ENCODE peak calls at places on chromosomes 16 and 17, in six cellular contexts. E is IMR-90, K is WERI-Rb-1, U is gastrocnemius medialis, R is mucosa of descending colon, P is kidney epithelial cell. X is an unnamed sample.

GRCh38 chr17:2064147-2064489 is 9.2 kb downstream of the HIC1 start:
- DNase-seq in R (no peak), P (no peak), E (no peak), U (no peak), K (no peak), X (no peak)

GRCh38 chr16:85680352-85680944 is 8.3 kb downstream of the GINS2 start:
- DNase-seq in P (no peak), E (no peak), K (no peak), U (no peak), R (no peak), X (no peak)

GRCh38 chr17:36629252-36629847 is 28.0 kb downstream of the MRM1 start:
- DNase-seq in K (peak), R (peak), E (peak), U (peak), P (peak), X (peak)

GRCh38 chr17:41928693-41929251 is 1.6 kb upstream of the ODAD4 start:
- DNase-seq in P (no peak), U (no peak), R (no peak), E (no peak), K (no peak), X (no peak)

GRCh38 chr17:35017021-35017420 is 36.7 kb downstream of the LIG3 start:
- DNase-seq in R (no peak), P (no peak), E (no peak), U (no peak), K (no peak), X (no peak)

GRCh38 chr17:66040402-66040801 is 151.5 kb downstream of the CEP112 start:
- DNase-seq in R (no peak), E (no peak), U (no peak), K (no peak), P (no peak), X (no peak)

GRCh38 chr17:5912927-5913565 is 157.1 kb upstream of the WSCD1 start:
- DNase-seq in P (no peak), U (no peak), E (no peak), R (no peak), K (no peak), X (no peak)

GRCh38 chr16:12398029-12398735 is 405.5 kb downstream of the CPPED1 start:
- DNase-seq in E (peak), R (no peak), P (no peak), K (no peak), U (no peak), X (no peak)

GRCh38 chr16:30570621-30571443 is 682 bp downstream of the ZNF688 start:
- DNase-seq in R (peak), U (no peak), E (peak), K (peak), P (no peak), X (peak)

GRCh38 chr16:67605641-67606040 is 39.3 kb upstream of the CARMIL2 start:
- DNase-seq in R (no peak), U (no peak), K (no peak), E (no peak), P (no peak), X (no peak)

GRCh38 chr17:49110504-49110903 is 22.1 kb upstream of the B4GALNT2 start:
- DNase-seq in R (no peak), U (no peak), E (peak), P (no peak), K (no peak), X (no peak)

GRCh38 chr17:72677714-72678390 is 414.6 kb downstream of the SLC39A11 start:
- DNase-seq in E (peak), R (no peak), P (peak), K (no peak), U (no peak), X (no peak)

GRCh38 chr17:18382441-18383078 is 5.0 kb downstream of the EVPLL start:
- DNase-seq in R (no peak), K (no peak), U (no peak), E (no peak), P (no peak), X (no peak)

GRCh38 chr16:54077412-54077821 is 209.2 kb downstream of the IRX3 start:
- DNase-seq in K (peak), R (no peak), E (peak), U (no peak), P (peak), X (no peak)

GRCh38 chr17:19996502-19996901 is 12.7 kb upstream of the SPECC1 start:
- DNase-seq in P (no peak), U (no peak), R (no peak), E (no peak), K (peak), X (no peak)

GRCh38 chr16:22727285-22728166 is 86.4 kb upstream of the HS3ST2 start:
- DNase-seq in U (no peak), K (no peak), P (no peak), E (no peak), R (no peak), X (no peak)

GRCh38 chr17:9729735-9730420 is 61.5 kb downstream of the DHRS7C start:
- DNase-seq in P (peak), R (no peak), K (no peak), E (peak), U (no peak), X (no peak)

GRCh38 chr17:37884516-37884915 is 39.7 kb upstream of the TBC1D3K start:
- DNase-seq in U (no peak), K (no peak), R (no peak), P (no peak), E (no peak), X (no peak)

GRCh38 chr17:59848778-59849177 is 44.0 kb downstream of the TUBD1 start:
- DNase-seq in R (peak), E (peak), U (peak), P (peak), K (no peak), X (no peak)

GRCh38 chr17:13395346-13395745 is 206.4 kb downstream of the HS3ST3A1 start:
- DNase-seq in E (no peak), K (no peak), U (no peak), R (no peak), P (no peak), X (no peak)

GRCh38 chr17:40425741-40426140 is 8.0 kb upstream of the TOP2A start:
- DNase-seq in P (no peak), K (no peak), E (no peak), R (no peak), U (no peak), X (no peak)

GRCh38 chr16:6193718-6194117 is 1096.1 kb upstream of the EEF2KMT start:
- DNase-seq in R (no peak), K (no peak), U (no peak), P (peak), E (no peak), X (no peak)

GRCh38 chr17:49146620-49147306 is 14.2 kb downstream of the B4GALNT2 start:
- DNase-seq in R (no peak), K (no peak), P (peak), U (no peak), E (peak), X (no peak)

GRCh38 chr16:52256310-52257078 is 290.4 kb downstream of the TOX3 start:
- DNase-seq in R (no peak), P (no peak), K (no peak), U (no peak), E (no peak), X (no peak)

GRCh38 chr17:79840204-79840988 is 1.2 kb upstream of the CBX4 start:
- DNase-seq in E (peak), U (peak), R (peak), P (no peak), K (peak), X (no peak)

GRCh38 chr17:46944931-46945330 is 22.0 kb downstream of the GOSR2 start:
- DNase-seq in K (no peak), E (no peak), R (no peak), U (no peak), P (no peak), X (no peak)

GRCh38 chr17:8855477-8856204 is 11.8 kb downstream of the PIK3R6 start:
- DNase-seq in K (no peak), E (no peak), P (no peak), U (no peak), R (no peak), X (no peak)

GRCh38 chr17:49708515-49709161 is 874 bp upstream of the SLC35B1 start:
- DNase-seq in E (no peak), U (no peak), P (no peak), K (no peak), R (no peak), X (no peak)

GRCh38 chr16:49780436-49780835 is 75.5 kb downstream of the ZNF423 start:
- DNase-seq in U (no peak), E (no peak), K (no peak), P (no peak), R (no peak), X (no peak)

GRCh38 chr16:17313085-17313611 is 157.6 kb downstream of the XYLT1 start:
- DNase-seq in U (no peak), K (no peak), P (no peak), E (peak), R (peak), X (peak)

GRCh38 chr16:48442379-48442778 is 57.2 kb upstream of the SIAH1 start:
- DNase-seq in K (no peak), E (no peak), U (no peak), R (no peak), P (no peak), X (no peak)

GRCh38 chr16:78099372-78100161 is at the start of gene WWOX:
- DNase-seq in K (peak), E (peak), U (peak), P (peak), R (peak), X (peak)

GRCh38 chr16:3068486-3068885 is 3.0 kb downstream of the IL32 start:
- DNase-seq in R (peak), E (no peak), K (no peak), U (no peak), P (no peak), X (no peak)

GRCh38 chr16:3067929-3068288 is 2.5 kb downstream of the IL32 start:
- DNase-seq in K (no peak), E (no peak), R (no peak), P (no peak), U (no peak), X (no peak)

GRCh38 chr16:3065069-3065741 is at the start of gene IL32:
- DNase-seq in P (peak), U (peak), E (peak), K (no peak), R (peak), X (no peak)

GRCh38 chr16:3065742-3066439 is 451 bp downstream of the IL32 start:
- DNase-seq in U (no peak), K (no peak), E (no peak), P (no peak), R (peak), X (no peak)

GRCh38 chr16:3066440-3066748 is 954 bp downstream of the IL32 start:
- DNase-seq in E (no peak), P (no peak), K (no peak), R (peak), U (no peak), X (no peak)
- TF ChIP-seq CTCF in E (no peak), P (no peak), K (no peak), R (no peak), U (no peak), X (no peak)

GRCh38 chr16:2161911-2162310 is 6.3 kb downstream of the TRAF7 start:
- DNase-seq in U (no peak), E (no peak), P (no peak), K (no peak), R (no peak), X (no peak)

GRCh38 chr16:2160915-2161551 is 5.5 kb downstream of the TRAF7 start:
- DNase-seq in R (no peak), E (peak), K (no peak), P (no peak), U (peak), X (peak)

GRCh38 chr16:2165861-2166260 is 10.3 kb downstream of the TRAF7 start:
- DNase-seq in P (no peak), U (no peak), R (no peak), E (no peak), K (no peak), X (no peak)

GRCh38 chr16:2162676-2163118 is 7.1 kb downstream of the TRAF7 start:
- DNase-seq in R (no peak), K (no peak), E (no peak), U (no peak), P (no peak), X (no peak)

GRCh38 chr16:2163211-2163881 is 7.8 kb downstream of the TRAF7 start:
- DNase-seq in R (peak), E (no peak), P (no peak), U (no peak), K (no peak), X (no peak)
- H3K4me3 ChIP-seq in R (no peak), E (no peak), P (no peak), U (no peak), K (no peak), X (no peak)

GRCh38 chr16:24045641-24046040 is 209.9 kb downstream of the PRKCB start:
- DNase-seq in E (no peak), R (no peak), K (peak), U (no peak), P (no peak), X (peak)
- TF ChIP-seq CTCF in E (no peak), R (no peak), K (peak), U (no peak), P (peak), X (peak)

DNA sequence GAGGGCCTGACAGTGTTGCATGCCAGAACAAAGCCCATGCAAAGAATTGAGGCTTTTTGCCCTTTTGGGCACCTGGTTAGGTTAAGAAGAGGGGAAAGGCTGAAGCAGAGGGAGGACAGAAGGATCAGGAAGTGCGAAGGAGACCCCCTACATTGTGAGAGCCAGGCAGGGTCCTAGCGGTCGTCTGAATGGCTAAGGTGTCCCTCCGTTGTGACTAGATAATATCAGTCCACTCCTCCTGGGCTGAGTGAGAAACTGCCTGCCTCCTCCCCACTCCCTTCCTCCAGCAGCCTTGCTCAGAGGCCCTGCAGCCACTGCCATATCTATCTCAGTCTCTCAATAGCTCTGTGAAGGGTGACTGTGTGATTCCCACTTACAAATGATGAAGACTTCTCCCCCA is 75.1 kb downstream of the WSB1 start:
- DNase-seq in P (no peak), R (no peak), U (no peak), E (no peak), K (no peak), X (no peak)
- H3K4me3 ChIP-seq in P (no peak), R (no peak), U (no peak), E (no peak), K (no peak), X (no peak)

DNA sequence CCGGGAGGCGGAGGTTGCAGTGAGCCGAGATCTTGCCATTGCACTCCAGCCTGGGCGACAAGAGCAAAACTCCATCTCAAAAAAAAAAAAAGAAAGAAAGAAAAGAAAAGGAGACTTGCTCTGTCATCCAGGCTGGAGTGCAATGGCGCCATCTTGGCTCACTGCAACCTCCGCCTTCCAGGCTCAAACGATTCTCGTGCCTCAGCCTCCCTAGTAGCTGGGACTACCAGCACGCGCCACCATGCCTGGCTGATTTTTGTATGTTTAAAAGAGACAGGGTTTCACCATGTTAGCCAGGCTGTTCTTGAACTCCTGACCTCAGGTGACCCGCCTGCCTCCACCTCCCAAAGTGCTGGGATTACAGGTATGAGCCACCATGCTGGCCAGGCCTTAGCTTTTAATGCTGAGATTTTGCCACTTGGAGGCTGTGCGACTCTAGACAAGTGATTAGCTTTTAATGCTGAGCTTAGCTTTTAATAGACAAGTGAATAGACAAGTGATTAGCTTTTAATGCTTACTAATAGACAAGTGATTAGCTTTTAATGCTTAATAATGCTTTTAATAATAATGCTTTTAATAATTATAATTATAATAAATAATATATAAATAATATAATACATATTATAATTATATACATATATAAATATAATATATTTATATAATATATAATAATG is 9.6 kb downstream of the LDAF1 start:
- DNase-seq in E (no peak), P (no peak), U (no peak), K (peak), R (no peak), X (no peak)
- TF ChIP-seq CTCF in E (no peak), P (no peak), U (no peak), K (peak), R (no peak), X (no peak)

DNA sequence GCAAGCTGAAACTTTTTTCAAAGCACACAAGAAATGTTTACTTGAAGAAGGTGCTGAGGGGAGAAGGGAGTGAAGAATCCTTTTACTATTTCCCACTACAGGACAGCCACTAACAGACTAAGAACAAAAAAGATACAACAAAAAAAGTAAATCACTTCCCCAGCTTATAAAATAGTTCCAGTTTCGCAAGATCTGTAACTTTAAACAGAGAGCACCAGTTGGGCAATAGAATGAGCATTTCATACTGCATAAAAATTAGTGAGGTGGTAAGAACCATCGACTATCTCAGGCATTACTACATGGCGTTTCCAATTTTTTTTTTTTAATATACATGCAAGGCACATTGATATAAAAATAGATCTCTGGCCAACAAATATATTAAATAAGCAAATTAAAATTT is 11.1 kb downstream of the CRYBA1 start:
- DNase-seq in U (no peak), K (no peak), P (no peak), R (no peak), E (peak), X (no peak)
- H3K4me3 ChIP-seq in U (no peak), K (no peak), P (no peak), R (no peak), E (no peak), X (no peak)

DNA sequence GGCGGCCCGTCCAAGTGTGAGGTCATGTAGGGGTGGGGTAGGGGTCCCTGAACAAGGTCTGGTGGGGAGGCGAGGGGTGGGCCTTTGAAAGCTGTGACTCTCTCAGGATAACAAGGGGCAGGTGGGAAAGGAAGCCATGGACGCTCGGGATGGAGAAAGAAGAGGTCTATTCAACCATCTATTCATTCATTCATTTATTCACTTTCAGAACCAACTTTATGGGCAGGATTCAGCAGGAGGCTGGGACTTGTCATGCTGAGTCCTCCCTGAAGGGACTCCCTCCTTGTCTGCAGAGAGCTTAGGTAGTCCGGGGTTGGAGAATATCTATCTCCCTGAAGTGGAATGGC is 8.6 kb upstream of the CD300A start:
- DNase-seq in U (no peak), R (no peak), E (no peak), P (no peak), K (no peak), X (no peak)
- TF ChIP-seq CTCF in U (no peak), R (no peak), E (no peak), P (no peak), K (no peak), X (no peak)

DNA sequence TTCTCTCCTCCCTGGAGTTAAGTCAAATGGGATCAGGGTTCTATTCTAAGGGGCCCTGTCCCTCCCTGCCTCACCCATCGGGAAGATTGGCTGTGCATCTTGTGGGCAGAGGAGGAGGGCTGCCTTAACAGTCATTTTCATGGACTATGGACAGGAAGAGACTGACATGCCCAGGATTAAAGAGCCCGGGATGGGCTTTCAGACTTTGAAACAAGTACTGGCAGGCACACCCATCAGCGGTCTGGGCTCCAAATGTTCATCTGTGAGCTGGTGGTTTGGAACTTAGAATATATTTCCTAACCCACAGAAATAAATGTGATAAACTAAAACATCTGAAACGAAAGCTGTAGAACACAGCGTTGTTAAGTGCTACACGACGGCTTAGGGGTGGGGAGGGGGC is 6.5 kb downstream of the SLC6A4 start:
- DNase-seq in K (no peak), R (no peak), E (no peak), P (no peak), U (no peak), X (no peak)
- H3K4me3 ChIP-seq in K (no peak), R (no peak), E (no peak), P (no peak), U (no peak), X (no peak)